ENCODE peak calls at places on chromosomes 11 and 22, in eight cellular contexts. L is MM.1S; G is ovary; P is CD8-positive, alpha-beta memory T cell; S is right atrium auricular region; J is kidney epithelial cell; B is tibial artery; F is bronchial epithelial cell. K is an unnamed sample. For H3K36me3, the result is how much of the 10 kb centered on the place peaks cover.

GRCh38 chr11:35524780-35525179 is 636 bp downstream of the PAMR1 start:
- DNase-seq in L (no peak), G (no peak), P (no peak), S (no peak), J (no peak), B (no peak), F (peak), K (no peak)

GRCh38 chr11:77559686-77560425 is 29.9 kb upstream of the AQP11 start:
- DNase-seq in L (no peak), G (no peak), P (no peak), S (no peak), J (peak), B (no peak), F (peak), K (no peak)

GRCh38 chr22:50544078-50544745 is 1.5 kb upstream of the KLHDC7B start:
- DNase-seq in L (peak), G (peak), P (peak), S (peak), J (no peak), B (no peak), F (peak), K (peak)

GRCh38 chr22:41920271-41920976 is 5.5 kb upstream of the SHISA8 start:
- DNase-seq in L (no peak), G (no peak), P (no peak), S (no peak), J (no peak), B (no peak), F (no peak), K (no peak)

GRCh38 chr11:116986521-116987105 is 111.6 kb downstream of the SIK3 start:
- DNase-seq in L (peak), G (no peak), P (no peak), S (no peak), J (peak), B (no peak), F (peak), K (no peak)

GRCh38 chr11:134120143-134120850 is 51.4 kb downstream of the JAM3 start:
- DNase-seq in L (no peak), G (peak), P (no peak), S (peak), J (no peak), B (peak), F (peak), K (no peak)

GRCh38 chr22:47192106-47192650 is 429.7 kb downstream of the TBC1D22A start:
- DNase-seq in L (no peak), G (peak), P (no peak), S (no peak), J (no peak), B (peak), F (no peak), K (no peak)

GRCh38 chr22:46289244-46289891 is 7.3 kb upstream of the GTSE1 start:
- DNase-seq in L (no peak), G (no peak), P (no peak), S (no peak), J (no peak), B (no peak), F (no peak), K (no peak)

GRCh38 chr11:2791521-2792375 is 92.0 kb upstream of the KCNQ1OT1 start:
- DNase-seq in L (no peak), G (peak), P (no peak), S (no peak), J (no peak), B (peak), F (no peak), K (peak)

GRCh38 chr11:105236631-105237030 is 97.1 kb upstream of the CARD18 start:
- DNase-seq in L (no peak), G (no peak), P (no peak), S (no peak), J (no peak), B (no peak), F (no peak), K (no peak)

GRCh38 chr11:70480711-70481110 is 82.4 kb downstream of the CTTN start:
- DNase-seq in L (no peak), G (no peak), P (no peak), S (no peak), J (no peak), B (no peak), F (no peak), K (no peak)

GRCh38 chr22:50574383-50574755 is 3.9 kb downstream of the CPT1B start:
- DNase-seq in L (no peak), G (no peak), P (no peak), S (no peak), J (no peak), B (no peak), F (no peak), K (no peak)

GRCh38 chr22:33917744-33918406 is 2.4 kb downstream of the LARGE1 start:
- DNase-seq in L (peak), G (no peak), P (no peak), S (no peak), J (no peak), B (no peak), F (no peak), K (no peak)

GRCh38 chr22:22395230-22395629 is 113.3 kb downstream of the ZNF280B start:
- DNase-seq in L (no peak), G (no peak), P (no peak), S (peak), J (no peak), B (no peak), F (no peak), K (no peak)

GRCh38 chr11:68033708-68034045 is 3.2 kb downstream of the NDUFS8 start:
- DNase-seq in L (no peak), G (no peak), P (no peak), S (peak), J (no peak), B (no peak), F (no peak), K (no peak)

GRCh38 chr11:104443387-104443786 is 279.4 kb upstream of the PDGFD start:
- DNase-seq in L (no peak), G (no peak), P (no peak), S (no peak), J (no peak), B (no peak), F (peak), K (no peak)

GRCh38 chr11:56089697-56090096 is 3.4 kb upstream of the OR8I2 start:
- DNase-seq in L (peak), G (no peak), P (no peak), S (no peak), J (no peak), B (no peak), F (no peak), K (no peak)

GRCh38 chr11:76744186-76745058 is 38.7 kb upstream of the TSKU start:
- DNase-seq in L (no peak), G (no peak), P (no peak), S (no peak), J (no peak), B (peak), F (no peak), K (no peak)

GRCh38 chr11:91997178-91997577 is 227.4 kb upstream of the FAT3 start:
- DNase-seq in L (no peak), G (no peak), P (no peak), S (no peak), J (no peak), B (no peak), F (no peak), K (no peak)

GRCh38 chr11:117201516-117201866 is 2.3 kb downstream of the TAGLN start:
- DNase-seq in L (no peak), G (no peak), P (no peak), S (no peak), J (no peak), B (no peak), F (no peak), K (no peak)

GRCh38 chr11:17724020-17724908 is 4.9 kb downstream of the MYOD1 start:
- DNase-seq in L (no peak), G (no peak), P (no peak), S (no peak), J (no peak), B (no peak), F (no peak), K (no peak)

GRCh38 chr11:58787903-58788302 is 56.2 kb upstream of the GLYAT start:
- DNase-seq in L (no peak), G (no peak), P (no peak), S (no peak), J (no peak), B (no peak), F (peak), K (no peak)

GRCh38 chr11:93051181-93051580 is 81.7 kb downstream of the MTNR1B start:
- DNase-seq in L (no peak), G (no peak), P (no peak), S (no peak), J (no peak), B (no peak), F (no peak), K (no peak)

GRCh38 chr22:25172153-25172552 is 27.5 kb upstream of the CRYBB3 start:
- DNase-seq in L (no peak), G (no peak), P (no peak), S (no peak), J (no peak), B (no peak), F (peak), K (no peak)

GRCh38 chr11:62340269-62340901 is 3.1 kb downstream of the ASRGL1 start:
- DNase-seq in L (peak), G (peak), P (peak), S (peak), J (no peak), B (peak), F (peak), K (peak)

GRCh38 chr11:120336641-120337132 is 474 bp downstream of the ARHGEF12 start:
- DNase-seq in L (peak), G (no peak), P (peak), S (peak), J (no peak), B (no peak), F (no peak), K (peak)

GRCh38 chr11:119992171-119993051 is 145.5 kb downstream of the TRIM29 start:
- DNase-seq in L (no peak), G (no peak), P (no peak), S (no peak), J (no peak), B (no peak), F (no peak), K (no peak)

GRCh38 chr11:10042699-10043098 is 251.3 kb downstream of the SBF2 start:
- DNase-seq in L (no peak), G (no peak), P (no peak), S (no peak), J (no peak), B (no peak), F (no peak), K (no peak)

GRCh38 chr22:33811686-33812085 is 108.6 kb downstream of the LARGE1 start:
- DNase-seq in L (no peak), G (peak), P (no peak), S (peak), J (no peak), B (peak), F (no peak), K (no peak)

GRCh38 chr22:49911881-49912625 is 6.2 kb downstream of the ALG12 start:
- DNase-seq in L (no peak), G (no peak), P (no peak), S (no peak), J (no peak), B (no peak), F (no peak), K (no peak)

GRCh38 chr11:76664578-76665061 is 5.9 kb downstream of the LRRC32 start:
- DNase-seq in L (peak), G (no peak), P (no peak), S (no peak), J (no peak), B (peak), F (no peak), K (peak)

GRCh38 chr11:91773090-91773489 is 451.5 kb upstream of the FAT3 start:
- DNase-seq in L (no peak), G (no peak), P (no peak), S (no peak), J (no peak), B (no peak), F (no peak), K (no peak)

GRCh38 chr11:122717264-122717867 is 61.8 kb downstream of the UBASH3B start:
- DNase-seq in L (no peak), G (no peak), P (peak), S (no peak), J (no peak), B (no peak), F (no peak), K (peak)

GRCh38 chr22:44424131-44424711 is 73.8 kb downstream of the RTL6 start:
- DNase-seq in L (no peak), G (no peak), P (no peak), S (no peak), J (no peak), B (no peak), F (no peak), K (no peak)

GRCh38 chr11:73107597-73107996 is 34.5 kb downstream of the FCHSD2 start:
- DNase-seq in L (no peak), G (no peak), P (no peak), S (no peak), J (no peak), B (no peak), F (no peak), K (no peak)

GRCh38 chr11:73114110-73114834 is 27.8 kb downstream of the FCHSD2 start:
- DNase-seq in L (no peak), G (no peak), P (no peak), S (no peak), J (no peak), B (no peak), F (peak), K (no peak)

GRCh38 chr11:73114835-73115220 is 27.3 kb downstream of the FCHSD2 start:
- DNase-seq in L (no peak), G (no peak), P (no peak), S (no peak), J (no peak), B (no peak), F (peak), K (no peak)

GRCh38 chr11:73113426-73113825 is 28.7 kb downstream of the FCHSD2 start:
- DNase-seq in L (no peak), G (no peak), P (no peak), S (no peak), J (no peak), B (no peak), F (peak), K (no peak)
- H3K36me3 ChIP-seq in L (under half), G (under half), P (under half), S (under half), J (under half), B (under half), F (under half), K (under half)

GRCh38 chr11:64902102-64902900 is 14.7 kb downstream of the ATG2A start:
- DNase-seq in L (no peak), G (no peak), P (no peak), S (no peak), J (no peak), B (no peak), F (no peak), K (no peak)
- H3K36me3 ChIP-seq in L (under half), G (under half), P (under half), S (half or more), J (under half), B (half or more), F (under half), K (under half)

GRCh38 chr11:57699813-57700212 is 12.2 kb downstream of the MED19 start:
- DNase-seq in L (no peak), G (no peak), P (no peak), S (no peak), J (no peak), B (no peak), F (no peak), K (no peak)
- H3K36me3 ChIP-seq in L (under half), G (under half), P (under half), S (half or more), J (under half), B (half or more), F (under half), K (half or more)

GRCh38 chr22:35343664-35344550 is 37.0 kb upstream of the HMOX1 start:
- DNase-seq in L (no peak), G (no peak), P (no peak), S (no peak), J (no peak), B (no peak), F (no peak), K (no peak)
- H3K36me3 ChIP-seq in L (under half), G (under half), P (under half), S (half or more), J (under half), B (under half), F (under half), K (under half)

GRCh38 chr11:114439229-114440120 is at the start of gene REXO2:
- DNase-seq in L (peak), G (peak), P (peak), S (peak), J (peak), B (peak), F (peak), K (peak)

GRCh38 chr11:114440121-114440860 is 1.0 kb downstream of the REXO2 start:
- DNase-seq in L (no peak), G (no peak), P (no peak), S (no peak), J (no peak), B (no peak), F (no peak), K (no peak)

GRCh38 chr11:114442559-114442958 is 3.3 kb downstream of the REXO2 start:
- DNase-seq in L (no peak), G (no peak), P (no peak), S (no peak), J (no peak), B (no peak), F (no peak), K (no peak)

GRCh38 chr11:114440971-114441810 is 1.9 kb downstream of the REXO2 start:
- DNase-seq in L (no peak), G (no peak), P (no peak), S (no peak), J (no peak), B (no peak), F (no peak), K (no peak)

GRCh38 chr11:114441921-114442320 is 2.7 kb downstream of the REXO2 start:
- DNase-seq in L (no peak), G (no peak), P (no peak), S (no peak), J (no peak), B (no peak), F (no peak), K (no peak)
- H3K36me3 ChIP-seq in L (under half), G (under half), P (under half), S (under half), J (under half), B (under half), F (under half), K (under half)

GRCh38 chr22:31870890-31871289 is 73.4 kb upstream of the YWHAH start:
- DNase-seq in L (no peak), G (no peak), P (no peak), S (no peak), J (no peak), B (no peak), F (peak), K (no peak)

GRCh38 chr22:31872209-31872608 is 72.1 kb upstream of the YWHAH start:
- DNase-seq in L (no peak), G (no peak), P (no peak), S (no peak), J (no peak), B (no peak), F (no peak), K (peak)

GRCh38 chr22:31874821-31875220 is 69.5 kb upstream of the YWHAH start:
- DNase-seq in L (no peak), G (no peak), P (no peak), S (no peak), J (no peak), B (no peak), F (no peak), K (no peak)

GRCh38 chr22:31867386-31868153 is 76.8 kb upstream of the YWHAH start:
- DNase-seq in L (no peak), G (no peak), P (no peak), S (no peak), J (no peak), B (no peak), F (no peak), K (peak)

GRCh38 chr22:31871475-31871874 is 72.9 kb upstream of the YWHAH start:
- DNase-seq in L (no peak), G (no peak), P (no peak), S (no peak), J (no peak), B (no peak), F (no peak), K (no peak)
- H3K36me3 ChIP-seq in L (under half), G (under half), P (under half), S (under half), J (under half), B (under half), F (under half), K (under half)

DNA sequence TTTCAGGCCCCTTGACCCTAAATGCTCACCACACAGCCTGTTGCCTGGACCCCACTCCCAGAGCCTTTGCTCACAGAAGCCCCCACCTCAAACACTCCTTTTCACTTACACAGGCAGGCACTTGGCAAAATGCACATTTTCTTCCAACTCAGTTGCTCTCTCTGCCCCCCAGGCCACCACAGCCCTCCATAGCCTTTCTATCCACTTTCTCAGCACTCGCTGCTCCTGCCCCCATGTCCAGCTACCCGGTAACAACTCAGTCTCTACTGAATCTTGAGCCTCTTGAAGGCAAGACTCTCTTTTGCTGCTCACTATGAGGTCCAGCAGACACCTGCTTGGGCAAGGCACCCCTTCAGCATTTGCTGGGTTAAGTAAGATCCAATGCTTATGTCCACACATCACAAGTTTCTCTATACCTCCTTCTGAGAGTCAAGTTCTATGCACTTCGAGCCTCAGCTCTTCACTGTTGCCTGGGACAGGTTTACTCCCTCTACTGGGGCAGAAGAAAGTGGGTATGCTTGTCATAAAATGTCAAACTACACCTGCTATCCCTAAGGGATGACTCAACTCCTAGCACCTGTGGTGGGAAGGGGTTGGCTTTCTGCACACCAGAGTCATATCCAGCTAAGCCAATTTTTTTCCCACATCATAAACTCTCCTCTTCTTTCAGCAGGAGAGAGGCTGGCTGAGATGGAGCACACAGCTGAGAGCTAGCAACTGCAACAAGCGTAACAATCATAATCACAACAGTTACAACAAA is 36.9 kb downstream of the MORC2 start:
- DNase-seq in L (no peak), G (no peak), P (no peak), S (no peak), J (no peak), B (no peak), F (no peak), K (no peak)
- H3K36me3 ChIP-seq in L (under half), G (under half), P (half or more), S (half or more), J (under half), B (half or more), F (under half), K (half or more)

DNA sequence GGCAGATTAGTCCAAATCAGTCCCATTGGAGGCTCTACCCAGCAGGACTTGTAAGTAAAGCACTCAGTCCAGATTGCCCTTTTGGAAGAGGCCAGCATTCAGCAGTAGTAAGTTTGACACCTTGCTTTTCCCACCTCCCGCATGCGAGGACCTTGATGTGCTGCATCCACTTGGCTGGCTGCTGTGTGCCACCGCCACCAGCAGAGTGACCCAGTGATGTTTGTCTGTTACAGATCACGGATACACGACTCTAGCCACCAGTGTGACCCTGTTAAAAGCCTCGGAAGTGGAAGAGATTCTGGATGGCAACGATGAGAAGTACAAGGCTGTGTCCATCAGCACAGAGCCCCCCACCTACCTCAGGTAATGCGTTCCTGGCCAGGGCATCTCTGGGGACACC is 6.6 kb downstream of the SMARCB1 start:
- DNase-seq in L (no peak), G (no peak), P (no peak), S (no peak), J (no peak), B (no peak), F (no peak), K (no peak)
- H3K36me3 ChIP-seq in L (under half), G (under half), P (under half), S (half or more), J (under half), B (under half), F (under half), K (under half)

K was measured in CD4-positive, CD25-positive, alpha-beta regulatory T cell.